ENCODE peak calls at places on chromosomes 5 and 9, in ten cellular contexts. O is GM20000; X is CD8-positive, alpha-beta T cell; T is H9; C is uterus; U is endothelial cell; G is GM13977; A is cardiac muscle cell; F is foreskin fibroblast; P is IMR-90. W is an unnamed sample.
A peak's percentile ranks its signal among the peaks of the same experiment; 100 is the strongest.

GRCh38 chr9:123360161-123361085 is 4.4 kb downstream of the CRB2 start:
- DNase-seq in T (peak; percentile 99), P (no peak), X (no peak), A (peak; percentile 49), F (no peak), U (peak; percentile 86), G (peak; percentile 89), C (peak; percentile 74), O (peak; percentile 87), W (no peak)

GRCh38 chr9:127918201-127919107 is 1.6 kb upstream of the ST6GALNAC4 start:
- DNase-seq in P (no peak), C (no peak), A (peak; percentile 55), O (no peak), T (peak; percentile 71), U (no peak), F (peak; percentile 67), G (no peak), X (no peak), W (peak; percentile 82)

GRCh38 chr9:127388037-127388855 is 8.7 kb upstream of the SLC2A8 start:
- DNase-seq in G (peak; percentile 73), F (peak; percentile 96), T (no peak), C (peak; percentile 83), U (no peak), O (peak; percentile 62), P (peak; percentile 98), X (peak; percentile 74), A (peak; percentile 98), W (peak; percentile 93)

GRCh38 chr9:10957878-10958277 is 345.1 kb upstream of the PTPRD start:
- DNase-seq in G (no peak), P (no peak), C (no peak), O (no peak), X (no peak), T (no peak), A (no peak), F (no peak), U (no peak), W (no peak)

GRCh38 chr5:83034552-83035181 is 42.5 kb downstream of the TMEM167A start:
- DNase-seq in G (no peak), U (no peak), C (no peak), P (no peak), T (no peak), F (no peak), A (no peak), O (no peak), X (no peak), W (no peak)

GRCh38 chr5:147303251-147303650 is 68.4 kb downstream of the STK32A start:
- DNase-seq in O (no peak), G (no peak), P (peak; percentile 16), U (no peak), A (no peak), T (no peak), X (no peak), C (no peak), F (no peak), W (peak; percentile 8)

GRCh38 chr9:79236466-79236865 is 335.3 kb upstream of the TLE4 start:
- DNase-seq in P (peak; percentile 15), X (no peak), T (no peak), O (no peak), G (no peak), U (no peak), A (no peak), C (no peak), F (peak; percentile 55), W (peak; percentile 11)

GRCh38 chr5:58462154-58462553 is 2.3 kb upstream of the PLK2 start:
- DNase-seq in F (peak; percentile 44), O (no peak), A (peak; percentile 32), P (no peak), T (no peak), U (no peak), G (no peak), C (no peak), X (no peak), W (peak; percentile 82)

GRCh38 chr5:141617128-141617527 is 1.7 kb downstream of the DIAPH1 start:
- DNase-seq in F (peak; percentile 36), A (peak; percentile 6), X (no peak), G (no peak), T (no peak), U (no peak), P (peak; percentile 29), C (no peak), O (no peak), W (no peak)

GRCh38 chr5:82073179-82073578 is 101.4 kb downstream of the ATG10 start:
- DNase-seq in O (no peak), F (peak; percentile 58), P (peak; percentile 62), C (no peak), A (no peak), G (no peak), X (no peak), T (no peak), U (no peak), W (no peak)

GRCh38 chr9:6305954-6306563 is 22.1 kb upstream of the TPD52L3 start:
- DNase-seq in F (peak; percentile 54), C (no peak), A (peak; percentile 76), T (no peak), U (no peak), O (peak; percentile 47), G (peak; percentile 33), X (no peak), P (peak; percentile 50), W (peak; percentile 59)
- TF ChIP-seq CTCF in F (peak; percentile 38), C (peak; percentile 83), A (peak; percentile 57), T (peak; percentile 69), U (peak; percentile 29), O (no peak), G (peak; percentile 61), X (no peak), P (peak; percentile 61), W (peak; percentile 61)

DNA sequence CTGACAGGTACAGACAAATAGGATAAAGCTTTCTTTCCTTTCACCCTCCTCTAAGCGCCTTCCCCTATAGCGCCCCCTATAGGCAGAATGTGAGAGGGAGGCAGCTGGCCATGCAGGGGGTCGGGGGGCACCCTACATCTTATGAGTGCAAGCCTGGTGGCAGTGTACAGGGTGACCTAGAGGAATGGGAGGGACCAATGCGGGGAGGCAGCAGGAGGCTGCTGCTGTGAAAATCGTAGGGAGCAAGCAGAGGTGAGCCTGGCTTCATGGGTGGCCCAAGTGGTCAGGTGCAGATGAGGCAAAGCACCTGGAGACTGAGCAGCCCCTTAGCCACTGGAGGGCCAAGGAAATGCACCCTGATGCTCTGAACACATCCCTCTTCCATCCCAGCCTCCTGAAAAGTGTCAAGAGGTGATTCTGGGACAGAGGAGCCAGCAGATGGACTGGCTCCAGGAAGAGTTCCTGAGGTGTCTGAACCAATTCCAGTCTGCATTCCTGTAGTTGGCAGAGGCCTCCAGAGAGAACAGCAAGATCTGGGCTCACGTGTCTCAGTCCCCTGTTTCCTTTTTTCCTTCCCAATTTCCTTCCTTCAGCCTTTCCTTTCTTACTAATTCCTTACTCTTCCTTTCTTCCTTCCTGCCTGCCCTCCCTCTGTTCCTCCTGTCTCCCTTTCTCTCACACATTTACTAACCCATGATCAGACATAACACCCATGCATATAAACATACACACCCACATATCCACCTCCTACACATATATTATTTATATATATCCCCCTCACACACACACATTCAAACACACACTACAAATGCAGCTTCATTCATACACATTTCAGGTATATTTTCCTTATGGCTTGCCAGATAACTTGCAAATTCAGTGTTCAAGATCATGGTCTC is 32.8 kb upstream of the GALNT10 start:
- DNase-seq in T (peak; percentile 71), C (no peak), X (no peak), G (no peak), P (no peak), F (no peak), U (no peak), O (no peak), A (peak; percentile 13), W (no peak)
- TF ChIP-seq CTCF in T (peak; percentile 93), C (no peak), X (no peak), G (peak; percentile 40), P (no peak), F (peak; percentile 23), U (peak; percentile 78), O (peak; percentile 35), A (peak; percentile 40), W (peak; percentile 57)

DNA sequence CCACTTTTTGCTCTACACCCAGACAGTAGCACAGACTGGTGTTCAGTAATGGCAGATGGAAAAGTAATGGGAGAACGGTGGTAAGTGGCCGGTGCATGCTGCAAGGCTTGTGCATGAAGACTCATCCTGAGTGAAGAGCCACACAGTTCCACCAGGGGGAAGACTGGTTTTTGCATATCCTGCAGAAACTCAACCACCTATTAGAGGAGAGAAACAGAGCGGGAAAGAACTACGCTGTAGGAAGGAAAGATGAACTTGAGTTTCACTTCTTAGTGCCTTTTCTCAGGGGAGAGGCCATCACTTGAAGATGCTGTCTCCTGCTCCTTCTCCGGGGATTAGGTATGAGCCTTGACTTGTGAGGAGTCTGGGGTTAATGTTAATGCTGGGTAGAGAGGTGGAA is 9.4 kb upstream of the PRSS3 start:
- DNase-seq in P (peak; percentile 28), X (no peak), F (peak; percentile 22), G (no peak), O (no peak), C (no peak), T (no peak), A (peak; percentile 41), U (no peak), W (no peak)
- TF ChIP-seq CTCF in P (peak; percentile 28), X (no peak), F (peak; percentile 23), G (peak; percentile 27), O (no peak), C (no peak), T (peak; percentile 52), A (peak; percentile 42), U (peak; percentile 36), W (peak; percentile 7)

GRCh38 chr9:21316860-21317259 is 11.7 kb upstream of the IFNA5 start:
- DNase-seq in P (no peak), X (no peak), U (no peak), G (no peak), A (no peak), F (no peak), T (no peak), O (no peak), C (no peak), W (no peak)
- TF ChIP-seq CTCF in P (no peak), X (no peak), U (no peak), G (no peak), A (no peak), F (no peak), T (no peak), O (no peak), C (no peak), W (no peak)

GRCh38 chr9:105673850-105674387 is 11.7 kb downstream of the TAL2 start:
- DNase-seq in U (no peak), O (no peak), T (peak; percentile 46), X (no peak), G (no peak), P (no peak), F (no peak), A (no peak), C (no peak), W (no peak)
- TF ChIP-seq CTCF in U (no peak), O (no peak), T (no peak), X (no peak), G (no peak), P (no peak), F (no peak), A (no peak), C (no peak), W (no peak)